ENCODE peak calls at places on chromosomes 2 and 18, in nine cellular contexts. J is WTC11; C is AG08396; K is psoas muscle; X is omental fat pad; R is stimulated activated CD8-positive, alpha-beta memory T cell treated with anti-CD3 and anti-CD28 coated beads, Interleukin-4, amount 100 ng/mL, for 1 hour; V is amniotic stem cell; Z is SK-MEL-5; G is activated naive CD8-positive, alpha-beta T cell treated with anti-CD3 and anti-CD28 coated beads, Interleukin-2, amount 10 ng/mL, durations not matched to agents 7 days and 5 days. W is an unnamed sample.

GRCh38 chr2:46615555-46616487 is 136.5 kb downstream of the TMEM247 start:
- DNase-seq in J (no peak), C (peak), V (no peak), G (no peak), X (no peak), Z (no peak), R (no peak), K (peak), W (no peak)

GRCh38 chr2:99975386-99975785 is 167.0 kb downstream of the AFF3 start:
- DNase-seq in J (no peak), Z (no peak), C (peak), X (no peak), R (no peak), V (peak), K (no peak), G (no peak), W (no peak)

GRCh38 chr2:134163336-134163735 is 90.5 kb upstream of the MGAT5 start:
- DNase-seq in J (no peak), C (no peak), X (no peak), Z (no peak), K (no peak), R (no peak), V (no peak), G (no peak), W (no peak)

GRCh38 chr2:219570924-219571310 is 422 bp downstream of the OBSL1 start:
- DNase-seq in K (no peak), G (no peak), C (peak), Z (no peak), X (no peak), V (no peak), J (no peak), R (no peak), W (no peak)

GRCh38 chr18:22106536-22107292 is 62.7 kb upstream of the GATA6 start:
- DNase-seq in J (no peak), Z (no peak), K (no peak), X (no peak), G (no peak), V (no peak), C (no peak), R (no peak), W (no peak)

GRCh38 chr2:62550466-62550865 is 44.5 kb upstream of the TMEM17 start:
- DNase-seq in K (no peak), V (no peak), J (no peak), C (no peak), R (no peak), Z (no peak), X (no peak), G (no peak), W (no peak)

GRCh38 chr18:48502906-48503305 is 35.9 kb upstream of the CTIF start:
- DNase-seq in V (no peak), K (no peak), J (no peak), C (no peak), R (no peak), X (no peak), Z (no peak), G (no peak), W (no peak)

GRCh38 chr2:216636570-216637450 is 3.6 kb downstream of the IGFBP2 start:
- DNase-seq in Z (no peak), C (no peak), R (no peak), J (peak), X (no peak), G (no peak), K (no peak), V (peak), W (no peak)

GRCh38 chr2:105236060-105236424 is 5.5 kb upstream of the GPR45 start:
- DNase-seq in K (no peak), V (no peak), Z (no peak), X (no peak), J (no peak), R (no peak), C (no peak), G (no peak), W (no peak)

GRCh38 chr2:104563398-104564024 is 290.4 kb upstream of the POU3F3 start:
- DNase-seq in G (no peak), V (no peak), R (no peak), X (no peak), Z (no peak), K (no peak), C (no peak), J (peak), W (no peak)

GRCh38 chr2:72603481-72603880 is 222.4 kb downstream of the EXOC6B start:
- DNase-seq in G (no peak), X (no peak), C (no peak), J (no peak), R (no peak), V (no peak), K (no peak), Z (no peak), W (no peak)

GRCh38 chr2:96926791-96927190 is 56.9 kb upstream of the SEMA4C start:
- DNase-seq in R (no peak), C (no peak), J (no peak), V (no peak), Z (no peak), K (no peak), G (no peak), X (no peak), W (no peak)

GRCh38 chr2:169087757-169088379 is 18.5 kb downstream of the DHRS9 start:
- DNase-seq in Z (no peak), R (no peak), J (no peak), X (no peak), C (no peak), V (no peak), G (no peak), K (no peak), W (no peak)

GRCh38 chr2:217038001-217038400 is 178.1 kb upstream of the TNP1 start:
- DNase-seq in Z (no peak), K (no peak), G (no peak), V (no peak), J (no peak), R (no peak), C (no peak), X (no peak), W (no peak)

GRCh38 chr2:85324639-85325465 is 2.9 kb downstream of the TGOLN2 start:
- DNase-seq in G (no peak), K (no peak), Z (no peak), X (no peak), J (no peak), C (no peak), V (no peak), R (no peak), W (no peak)

GRCh38 chr2:241111443-241111810 is 9.3 kb upstream of the MTERF4 start:
- DNase-seq in C (no peak), R (no peak), V (no peak), X (no peak), Z (no peak), K (no peak), G (no peak), J (no peak), W (no peak)

GRCh38 chr2:144032566-144032965 is 487.4 kb downstream of the ZEB2 start:
- DNase-seq in G (no peak), X (no peak), V (no peak), C (no peak), J (no peak), K (no peak), R (no peak), Z (no peak), W (peak)

GRCh38 chr18:10748641-10749040 is 222.8 kb downstream of the NAPG start:
- DNase-seq in R (no peak), Z (no peak), X (no peak), G (no peak), V (no peak), K (no peak), J (no peak), C (no peak), W (no peak)

GRCh38 chr2:98468621-98469236 is 24.1 kb downstream of the INPP4A start:
- DNase-seq in C (no peak), G (peak), X (no peak), K (no peak), J (no peak), R (no peak), V (no peak), Z (no peak), W (no peak)

GRCh38 chr2:209619782-209620181 is 151.8 kb upstream of the UNC80 start:
- DNase-seq in C (no peak), V (no peak), R (no peak), X (no peak), G (no peak), Z (no peak), K (no peak), J (no peak), W (no peak)

GRCh38 chr2:171226471-171226870 is 65.8 kb upstream of the TLK1 start:
- DNase-seq in X (no peak), R (no peak), J (no peak), Z (no peak), G (no peak), C (no peak), K (no peak), V (no peak), W (no peak)

GRCh38 chr2:113157108-113157896 is 16.5 kb upstream of the PSD4 start:
- DNase-seq in G (peak), R (no peak), Z (no peak), J (peak), X (no peak), V (no peak), C (peak), K (no peak), W (no peak)

GRCh38 chr2:85539361-85540130 is 578 bp downstream of the MAT2A start:
- DNase-seq in G (peak), X (peak), Z (peak), V (no peak), K (peak), C (peak), R (peak), J (peak), W (no peak)

GRCh38 chr2:3005859-3006258 is 371.8 kb downstream of the EIPR1 start:
- DNase-seq in R (no peak), G (no peak), V (no peak), J (no peak), K (no peak), C (no peak), X (no peak), Z (no peak), W (no peak)

GRCh38 chr2:99888617-99889016 is 253.8 kb downstream of the AFF3 start:
- DNase-seq in R (no peak), G (no peak), X (no peak), J (no peak), Z (no peak), V (no peak), C (no peak), K (no peak), W (no peak)

GRCh38 chr2:28350196-28350595 is 42.5 kb upstream of the FOSL2 start:
- DNase-seq in K (peak), J (no peak), X (no peak), R (no peak), V (no peak), Z (no peak), G (peak), C (no peak), W (no peak)

GRCh38 chr2:9099341-9099751 is 95.9 kb upstream of the MBOAT2 start:
- DNase-seq in C (peak), Z (no peak), J (no peak), G (no peak), V (no peak), R (no peak), X (no peak), K (no peak), W (no peak)

GRCh38 chr18:45009766-45010165 is 329.1 kb downstream of the SETBP1 start:
- DNase-seq in J (no peak), R (no peak), C (no peak), Z (no peak), X (no peak), K (no peak), V (no peak), G (no peak), W (no peak)

GRCh38 chr2:236849508-236849907 is 236.2 kb upstream of the COPS8 start:
- DNase-seq in Z (no peak), J (no peak), K (no peak), V (no peak), X (no peak), R (no peak), C (no peak), G (no peak), W (no peak)

GRCh38 chr2:127032601-127033000 is 74.4 kb downstream of the BIN1 start:
- DNase-seq in J (no peak), X (no peak), G (no peak), K (no peak), C (no peak), R (no peak), V (no peak), Z (no peak), W (peak)

GRCh38 chr2:169670215-169670651 is 24.0 kb downstream of the CFAP210 start:
- DNase-seq in V (no peak), R (no peak), C (no peak), X (no peak), G (no peak), J (no peak), K (no peak), Z (no peak), W (no peak)

GRCh38 chr18:3297025-3297984 is 35.4 kb downstream of the MYL12B start:
- DNase-seq in R (peak), K (peak), J (peak), G (peak), V (peak), X (peak), C (peak), Z (peak), W (peak)

GRCh38 chr2:162968306-162968705 is 129.7 kb upstream of the KCNH7 start:
- DNase-seq in C (no peak), Z (no peak), X (no peak), V (no peak), K (no peak), J (no peak), R (no peak), G (no peak), W (no peak)

GRCh38 chr2:69205491-69205890 is 181.5 kb downstream of the GFPT1 start:
- DNase-seq in J (no peak), X (no peak), R (no peak), Z (no peak), V (no peak), K (no peak), G (no peak), C (no peak), W (no peak)

GRCh38 chr2:130776550-130776949 is 21.2 kb downstream of the AMER3 start:
- DNase-seq in C (no peak), X (no peak), K (no peak), Z (peak), R (no peak), G (no peak), V (no peak), J (no peak), W (no peak)

GRCh38 chr18:57210711-57211411 is 64.0 kb downstream of the BOD1L2 start:
- DNase-seq in R (no peak), G (no peak), C (no peak), K (no peak), Z (no peak), X (no peak), V (no peak), J (no peak), W (no peak)

GRCh38 chr2:8234757-8235374 is 447.0 kb upstream of the ID2 start:
- DNase-seq in R (no peak), C (no peak), G (no peak), X (no peak), Z (no peak), V (no peak), J (no peak), K (no peak), W (no peak)

W was measured in BJ.